ENCODE peak calls at places on chromosome 18, in nine cellular contexts. G is adrenal gland; S is epithelial cell of esophagus; R is sigmoid colon; E is fibroblast of lung; N is HS-27A; U is activated T-cell treated with anti-CD3 and anti-CD28 coated beads for 1 hour; M is activated CD4-positive, alpha-beta T cell treated with anti-CD3 and anti-CD28 coated beads, Interleukin-2, amount 50 U/mL, for 4 hours; V is T-helper 1 cell. L is an unnamed sample.

GRCh38 chr18:79818036-79818435 is 20.3 kb downstream of the KCNG2 start:
- DNase-seq in G (no peak), S (no peak), R (no peak), E (no peak), N (no peak), U (no peak), M (no peak), V (no peak), L (no peak)

GRCh38 chr18:55100817-55101457 is 141.7 kb upstream of the CCDC68 start:
- DNase-seq in G (no peak), S (peak), R (no peak), E (peak), N (no peak), U (no peak), M (no peak), V (no peak), L (peak)

GRCh38 chr18:12231040-12231882 is 22.9 kb upstream of the CIDEA start:
- DNase-seq in G (no peak), S (no peak), R (no peak), E (no peak), N (no peak), U (no peak), M (no peak), V (no peak), L (no peak)

GRCh38 chr18:3304832-3305231 is 42.9 kb downstream of the MYL12B start:
- DNase-seq in G (no peak), S (no peak), R (no peak), E (peak), N (no peak), U (no peak), M (no peak), V (no peak), L (no peak)

GRCh38 chr18:56191334-56191733 is 447.1 kb downstream of the TXNL1 start:
- DNase-seq in G (no peak), S (no peak), R (no peak), E (no peak), N (no peak), U (no peak), M (no peak), V (no peak), L (no peak)

GRCh38 chr18:75783816-75784215 is 356.3 kb upstream of the SMIM21 start:
- DNase-seq in G (no peak), S (no peak), R (no peak), E (no peak), N (no peak), U (no peak), M (no peak), V (no peak), L (no peak)

GRCh38 chr18:65336411-65336810 is 414.4 kb upstream of the CDH7 start:
- DNase-seq in G (no peak), S (no peak), R (no peak), E (no peak), N (no peak), U (no peak), M (no peak), V (no peak), L (no peak)

GRCh38 chr18:22278798-22279197 is 109.4 kb downstream of the GATA6 start:
- DNase-seq in G (no peak), S (no peak), R (no peak), E (no peak), N (no peak), U (no peak), M (no peak), V (no peak), L (no peak)

GRCh38 chr18:50410894-50411293 is 36.0 kb downstream of the SKA1 start:
- DNase-seq in G (no peak), S (peak), R (no peak), E (peak), N (no peak), U (no peak), M (no peak), V (no peak), L (no peak)

GRCh38 chr18:79644666-79645057 is 34.9 kb upstream of the CTDP1 start:
- DNase-seq in G (no peak), S (no peak), R (peak), E (no peak), N (no peak), U (no peak), M (no peak), V (no peak), L (no peak)

GRCh38 chr18:63585988-63586387 is 1.2 kb upstream of the SERPINB13 start:
- DNase-seq in G (no peak), S (no peak), R (no peak), E (no peak), N (no peak), U (no peak), M (no peak), V (no peak), L (no peak)

GRCh38 chr18:13605901-13606300 is 120.5 kb downstream of the FAM210A start:
- DNase-seq in G (no peak), S (no peak), R (no peak), E (no peak), N (no peak), U (no peak), M (no peak), V (no peak), L (no peak)

GRCh38 chr18:48693625-48694262 is 154.9 kb downstream of the CTIF start:
- DNase-seq in G (no peak), S (no peak), R (no peak), E (peak), N (no peak), U (no peak), M (no peak), V (no peak), L (no peak)

GRCh38 chr18:3297025-3297984 is 35.4 kb downstream of the MYL12B start:
- DNase-seq in G (peak), S (peak), R (peak), E (peak), N (no peak), U (peak), M (peak), V (peak), L (peak)

GRCh38 chr18:43932140-43932539 is 654.9 kb upstream of the SYT4 start:
- DNase-seq in G (no peak), S (no peak), R (no peak), E (peak), N (no peak), U (no peak), M (no peak), V (no peak), L (no peak)

GRCh38 chr18:12777543-12777942 is 74.7 kb downstream of the PSMG2 start:
- DNase-seq in G (no peak), S (no peak), R (no peak), E (no peak), N (no peak), U (no peak), M (no peak), V (no peak), L (no peak)

GRCh38 chr18:50193796-50194622 is 938 bp downstream of the MYO5B start:
- DNase-seq in G (no peak), S (peak), R (no peak), E (no peak), N (no peak), U (no peak), M (no peak), V (no peak), L (no peak)

GRCh38 chr18:7102131-7102530 is 15.5 kb downstream of the LAMA1 start:
- DNase-seq in G (no peak), S (no peak), R (no peak), E (no peak), N (no peak), U (no peak), M (no peak), V (no peak), L (no peak)

GRCh38 chr18:51279367-51279984 is 82.0 kb upstream of the MEX3C start:
- DNase-seq in G (peak), S (no peak), R (no peak), E (no peak), N (no peak), U (no peak), M (no peak), V (no peak), L (no peak)

GRCh38 chr18:74778191-74778847 is 180.6 kb downstream of the ZNF407 start:
- DNase-seq in G (no peak), S (peak), R (no peak), E (peak), N (no peak), U (no peak), M (no peak), V (no peak), L (no peak)

GRCh38 chr18:79680100-79680879 is 687 bp downstream of the CTDP1 start:
- DNase-seq in G (peak), S (peak), R (no peak), E (peak), N (no peak), U (no peak), M (peak), V (no peak), L (peak)

GRCh38 chr18:35215026-35215425 is 25.8 kb upstream of the ZNF397 start:
- DNase-seq in G (no peak), S (no peak), R (no peak), E (no peak), N (no peak), U (no peak), M (no peak), V (no peak), L (no peak)

GRCh38 chr18:51149605-51150429 is 47.7 kb downstream of the MEX3C start:
- DNase-seq in G (peak), S (peak), R (no peak), E (peak), N (no peak), U (no peak), M (peak), V (no peak), L (no peak)

GRCh38 chr18:11327656-11328055 is 178.3 kb upstream of the PIEZO2 start:
- DNase-seq in G (no peak), S (no peak), R (no peak), E (peak), N (no peak), U (no peak), M (no peak), V (no peak), L (no peak)

GRCh38 chr18:37383036-37383788 is 182.4 kb downstream of the CELF4 start:
- DNase-seq in G (no peak), S (no peak), R (no peak), E (no peak), N (no peak), U (no peak), M (no peak), V (no peak), L (no peak)

GRCh38 chr18:54284967-54285785 is 15.9 kb downstream of the POLI start:
- DNase-seq in G (peak), S (peak), R (no peak), E (peak), N (no peak), U (no peak), M (peak), V (no peak), L (peak)

GRCh38 chr18:26089247-26090129 is 925 bp downstream of the SS18 start:
- DNase-seq in G (peak), S (peak), R (no peak), E (peak), N (peak), U (no peak), M (no peak), V (no peak), L (peak)

GRCh38 chr18:58044370-58045264 is 591 bp downstream of the NEDD4L start:
- DNase-seq in G (peak), S (peak), R (peak), E (peak), N (peak), U (peak), M (peak), V (peak), L (peak)

GRCh38 chr18:47574966-47575365 is 323.5 kb upstream of the SKOR2 start:
- DNase-seq in G (no peak), S (no peak), R (no peak), E (no peak), N (no peak), U (no peak), M (no peak), V (no peak), L (no peak)

GRCh38 chr18:5049124-5049523 is 147.9 kb downstream of the AKAIN1 start:
- DNase-seq in G (no peak), S (no peak), R (no peak), E (no peak), N (no peak), U (no peak), M (no peak), V (no peak), L (no peak)

L was measured in endothelial cell of umbilical vein.